ENCODE peak calls at places on chromosomes 4 and X, in ten cellular contexts. N is transverse colon, D is ovary, W is HepG2, C is A549, M is upper lobe of left lung, J is tibial nerve, S is K562, B is sigmoid colon, T is H1. R is an unnamed sample.

GRCh38 chr4:8340721-8341680 is 71.4 kb downstream of the HTRA3 start:
- DNase-seq in C (no peak), T (no peak), S (no peak), N (peak; percentile 42), M (no peak), D (peak; percentile 89), B (peak; percentile 96), W (no peak), J (peak; percentile 68), R (peak; percentile 25)

GRCh38 chr4:48891028-48891619 is 15.4 kb downstream of the OCIAD2 start:
- DNase-seq in T (no peak), W (no peak), C (no peak), D (no peak), M (no peak), J (no peak), S (no peak), N (no peak), B (no peak), R (no peak)

GRCh38 chr4:175639346-175639745 is 172.7 kb downstream of the GPM6A start:
- DNase-seq in D (no peak), T (no peak), M (no peak), W (no peak), C (no peak), B (no peak), J (no peak), N (no peak), S (no peak), R (no peak)

GRCh38 chr4:8182858-8183725 is 16.0 kb upstream of the SH3TC1 start:
- DNase-seq in B (peak; percentile 78), D (peak; percentile 64), T (no peak), S (peak; percentile 77), C (peak; percentile 53), M (peak; percentile 84), N (peak; percentile 93), W (no peak), J (peak; percentile 87), R (peak; percentile 89)

GRCh38 chr4:37555324-37555723 is 130.9 kb downstream of the RELL1 start:
- DNase-seq in D (no peak), S (no peak), T (no peak), J (no peak), M (no peak), B (no peak), C (no peak), N (no peak), W (no peak), R (no peak)

GRCh38 chr4:81757706-81758105 is 286.0 kb upstream of the RASGEF1B start:
- DNase-seq in D (peak; percentile 13), C (no peak), N (no peak), S (no peak), M (no peak), W (no peak), J (peak; percentile 7), T (no peak), B (no peak), R (no peak)

GRCh38 chr4:125832161-125832560 is 517.4 kb downstream of the FAT4 start:
- DNase-seq in T (no peak), J (no peak), B (no peak), C (no peak), S (no peak), N (no peak), M (no peak), D (no peak), W (no peak), R (no peak)

GRCh38 chrX:9195199-9195880 is 161.4 kb upstream of the FAM9B start:
- DNase-seq in M (no peak), T (no peak), J (no peak), D (no peak), B (no peak), W (no peak), N (no peak), C (no peak), S (no peak), R (no peak)

GRCh38 chrX:119155416-119156035 is 27.9 kb upstream of the KIAA1210 start:
- DNase-seq in T (no peak), D (no peak), J (no peak), W (no peak), C (peak; percentile 18), M (no peak), N (peak; percentile 21), S (no peak), B (no peak), R (no peak)

GRCh38 chr4:168408620-168409019 is 71.7 kb downstream of the DDX60L start:
- DNase-seq in T (no peak), B (peak; percentile 91), N (peak; percentile 53), C (no peak), S (no peak), W (no peak), M (no peak), J (peak; percentile 77), D (peak; percentile 61), R (no peak)

GRCh38 chrX:129522184-129523059 is 868 bp downstream of the SMARCA1 start:
- DNase-seq in N (peak; percentile 31), W (peak; percentile 64), D (peak; percentile 71), B (peak; percentile 80), J (peak; percentile 39), T (no peak), C (peak; percentile 55), S (peak; percentile 47), M (peak; percentile 73), R (peak; percentile 63)

GRCh38 chr4:3805731-3806130 is 39.5 kb downstream of the ADRA2C start:
- DNase-seq in W (no peak), J (no peak), T (no peak), M (no peak), N (no peak), D (no peak), C (no peak), S (no peak), B (no peak), R (no peak)

DNA sequence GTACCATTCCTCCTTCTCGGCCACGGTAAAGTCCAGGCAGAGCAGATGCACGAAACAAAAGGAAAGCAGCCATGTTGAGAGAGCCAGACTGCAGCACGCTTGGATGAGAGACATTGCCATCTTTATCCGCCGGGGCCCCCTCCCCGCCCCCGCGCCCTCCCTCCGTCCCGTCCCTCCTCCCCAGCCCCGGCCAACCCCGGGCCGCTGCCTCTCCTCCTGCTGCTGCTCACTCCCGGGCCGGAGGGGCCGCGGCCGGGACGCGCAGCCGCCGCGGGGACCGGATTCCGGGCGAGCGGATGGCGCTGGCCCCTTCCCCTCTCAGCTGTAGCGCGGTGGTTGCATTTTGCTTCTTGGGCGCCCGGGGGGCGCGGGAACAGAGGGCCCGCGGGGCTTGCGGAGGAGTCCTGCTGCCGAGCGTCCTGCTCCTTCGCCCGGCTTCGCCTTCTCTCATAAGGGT is 552 bp downstream of the RNF150 start:
- DNase-seq in N (peak; percentile 7), S (no peak), M (no peak), W (no peak), C (peak; percentile 8), D (peak; percentile 65), T (no peak), B (peak; percentile 81), J (no peak), R (no peak)
- TF ChIP-seq EP300 in N (no peak), S (no peak), M (no peak), W (no peak), C (no peak), D (no peak), T (no peak), B (no peak), J (no peak), R (no peak)

GRCh38 chr4:183888564-183888963 is 16.5 kb upstream of the STOX2 start:
- DNase-seq in J (no peak), M (no peak), T (no peak), N (no peak), C (no peak), D (no peak), W (no peak), B (no peak), S (no peak), R (no peak)

GRCh38 chr4:183887351-183887750 is 17.8 kb upstream of the STOX2 start:
- DNase-seq in B (no peak), T (no peak), S (no peak), C (no peak), N (no peak), J (no peak), D (no peak), M (no peak), W (no peak), R (no peak)

DNA sequence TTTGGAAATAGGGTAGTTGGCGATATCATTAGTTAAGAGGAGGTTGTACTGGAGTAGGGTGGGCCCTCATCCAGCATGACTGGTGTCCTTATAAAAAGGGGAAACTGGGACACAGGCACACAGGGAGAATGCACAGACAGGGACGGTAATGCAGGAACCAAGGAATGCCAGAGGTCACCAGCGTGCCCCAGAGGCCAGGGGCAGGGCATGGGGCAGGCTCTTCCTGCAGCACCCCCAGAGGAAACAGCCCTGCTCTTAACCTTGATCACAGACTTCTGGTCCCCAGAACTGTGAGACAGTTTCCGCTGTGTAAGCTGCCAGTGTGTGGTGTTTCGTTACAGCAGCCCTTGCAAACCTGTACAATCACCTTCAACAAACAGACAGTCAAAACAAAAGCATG is 15.9 kb upstream of the STOX2 start:
- DNase-seq in M (no peak), C (no peak), S (no peak), J (no peak), W (no peak), B (no peak), D (no peak), N (no peak), T (no peak), R (no peak)
- TF ChIP-seq EP300 in M (no peak), C (no peak), S (no peak), J (no peak), W (no peak), B (no peak), D (no peak), N (no peak), T (no peak), R (no peak)

DNA sequence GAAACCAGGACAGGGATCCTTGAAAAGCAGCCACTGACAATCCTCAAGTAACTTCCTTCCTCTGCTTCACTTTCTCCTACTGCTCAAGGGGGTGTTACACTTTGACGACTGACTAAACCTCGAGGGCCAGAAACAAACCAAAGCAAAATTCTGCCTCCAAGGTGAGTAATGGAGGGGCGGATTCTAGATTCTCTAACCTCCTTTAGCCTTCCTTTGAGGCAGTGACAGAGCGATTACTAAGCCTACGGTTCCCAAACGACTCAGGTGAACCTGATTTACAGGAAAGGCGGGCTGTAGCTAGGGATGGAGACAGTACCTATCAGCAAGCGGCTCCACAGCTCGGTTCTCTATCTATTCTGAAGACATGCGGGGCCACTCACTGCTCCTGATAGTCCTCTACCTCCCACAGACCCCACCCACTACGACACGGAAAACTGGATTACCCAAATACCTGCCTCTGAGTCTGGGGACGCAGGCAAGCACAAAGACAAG is 487 bp downstream of the TBCK start:
- DNase-seq in D (no peak), C (peak; percentile 12), B (no peak), N (no peak), T (no peak), M (no peak), S (peak; percentile 25), W (peak; percentile 39), J (no peak), R (no peak)
- TF ChIP-seq EP300 in D (no peak), C (no peak), B (no peak), N (no peak), T (no peak), M (no peak), S (no peak), W (no peak), J (no peak), R (no peak)

DNA sequence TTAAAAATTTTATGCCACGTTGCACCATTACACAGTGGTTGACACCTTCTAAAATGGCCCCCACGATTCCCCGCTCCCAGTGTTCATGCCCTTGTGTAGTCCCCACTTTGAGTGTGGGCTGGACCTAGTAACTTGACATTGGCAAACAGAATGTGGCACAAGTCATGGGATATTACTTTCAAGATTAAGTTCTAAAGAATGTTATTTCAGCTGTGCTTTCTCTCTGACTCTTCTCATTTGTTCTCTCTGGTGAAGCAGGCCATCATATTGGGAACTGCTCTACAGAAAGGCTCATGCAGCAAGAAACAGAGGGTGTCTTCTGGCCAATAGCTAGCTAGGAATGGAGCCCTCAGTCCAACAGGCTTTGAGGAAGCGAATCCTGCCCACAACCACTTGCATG is 67.1 kb downstream of the ATXN3L start:
- DNase-seq in N (no peak), B (no peak), C (no peak), T (no peak), D (no peak), M (no peak), J (no peak), S (no peak), W (no peak), R (no peak)
- TF ChIP-seq EP300 in N (no peak), B (no peak), C (no peak), T (no peak), D (no peak), M (no peak), J (no peak), S (no peak), W (no peak), R (no peak)

R was measured in stomach.